ENCODE peak calls at places on chromosomes 7 and 10, in eight cellular contexts. F is progenitor cell of endocrine pancreas, W is endodermal cell, D is HFFc6, H is lower leg skin, T is Caco-2, I is adrenal gland, K is fibroblast of pulmonary artery. N is an unnamed sample.

GRCh38 chr10:52525761-52526160 is 211.7 kb downstream of the DKK1 start:
- DNase-seq in F (no peak), W (no peak), D (peak), H (peak), T (no peak), I (no peak), K (peak), N (no peak)

GRCh38 chr10:49629286-49629915 is 15.6 kb downstream of the CHAT start:
- DNase-seq in F (no peak), W (no peak), D (no peak), H (no peak), T (peak), I (no peak), K (no peak), N (no peak)

GRCh38 chr10:118543714-118544400 is 51.6 kb downstream of the PRLHR start:
- DNase-seq in F (peak), W (peak), D (peak), H (no peak), T (peak), I (peak), K (peak), N (no peak)

GRCh38 chr7:116138202-116138801 is 72.0 kb upstream of the TES start:
- DNase-seq in F (no peak), W (no peak), D (peak), H (no peak), T (peak), I (peak), K (peak), N (no peak)

GRCh38 chr10:93413252-93413689 is 68.9 kb downstream of the MYOF start:
- DNase-seq in F (no peak), W (no peak), D (no peak), H (no peak), T (no peak), I (peak), K (peak), N (no peak)

GRCh38 chr10:17950726-17951125 is 992 bp upstream of the SLC39A12 start:
- DNase-seq in F (no peak), W (no peak), D (no peak), H (no peak), T (no peak), I (no peak), K (no peak), N (no peak)

GRCh38 chr7:107924841-107925490 is 34.0 kb downstream of the DLD start:
- DNase-seq in F (no peak), W (no peak), D (no peak), H (no peak), T (no peak), I (no peak), K (peak), N (no peak)

GRCh38 chr7:129540340-129540739 is 38.0 kb downstream of the SMKR1 start:
- DNase-seq in F (no peak), W (peak), D (no peak), H (no peak), T (no peak), I (no peak), K (no peak), N (no peak)

GRCh38 chr7:159015081-159015893 is 129.4 kb downstream of the VIPR2 start:
- DNase-seq in F (no peak), W (peak), D (no peak), H (no peak), T (peak), I (peak), K (no peak), N (no peak)

GRCh38 chr10:63116452-63117072 is 16.6 kb upstream of the NRBF2 start:
- DNase-seq in F (no peak), W (no peak), D (no peak), H (no peak), T (no peak), I (no peak), K (no peak), N (no peak)

GRCh38 chr7:123929107-123929506 is 4.1 kb downstream of the SPAM1 start:
- DNase-seq in F (no peak), W (no peak), D (no peak), H (no peak), T (peak), I (no peak), K (no peak), N (no peak)

GRCh38 chr10:81498152-81498551 is 376.8 kb upstream of the NRG3 start:
- DNase-seq in F (no peak), W (no peak), D (no peak), H (no peak), T (no peak), I (no peak), K (no peak), N (no peak)

GRCh38 chr10:11409357-11409756 is 202.1 kb downstream of the USP6NL start:
- DNase-seq in F (no peak), W (peak), D (no peak), H (no peak), T (no peak), I (no peak), K (no peak), N (no peak)

GRCh38 chr10:11415095-11415494 is 196.4 kb downstream of the USP6NL start:
- DNase-seq in F (no peak), W (peak), D (no peak), H (no peak), T (no peak), I (no peak), K (no peak), N (no peak)

GRCh38 chr10:11414314-11415038 is 197.0 kb downstream of the USP6NL start:
- DNase-seq in F (no peak), W (peak), D (no peak), H (no peak), T (no peak), I (no peak), K (no peak), N (no peak)

GRCh38 chr10:11407939-11408338 is 203.5 kb downstream of the USP6NL start:
- DNase-seq in F (no peak), W (no peak), D (no peak), H (no peak), T (peak), I (no peak), K (no peak), N (no peak)

GRCh38 chr10:11411926-11412545 is 199.4 kb downstream of the USP6NL start:
- DNase-seq in F (no peak), W (peak), D (no peak), H (no peak), T (no peak), I (no peak), K (no peak), N (no peak)
- TF ChIP-seq CTCF in F (peak), W (peak), D (no peak), H (no peak), T (peak), I (no peak), K (no peak), N (no peak)

GRCh38 chr7:134457166-134457565 is 1.7 kb downstream of the AKR1B1 start:
- DNase-seq in F (no peak), W (no peak), D (no peak), H (no peak), T (no peak), I (no peak), K (no peak), N (no peak)

GRCh38 chr7:134458341-134458805 is 527 bp downstream of the AKR1B1 start:
- DNase-seq in F (peak), W (peak), D (peak), H (no peak), T (no peak), I (no peak), K (no peak), N (peak)

GRCh38 chr7:134460000-134460399 is 1.1 kb upstream of the AKR1B1 start:
- DNase-seq in F (no peak), W (no peak), D (no peak), H (no peak), T (no peak), I (no peak), K (no peak), N (no peak)

GRCh38 chr7:134461921-134462320 is 3.0 kb upstream of the AKR1B1 start:
- DNase-seq in F (no peak), W (no peak), D (no peak), H (no peak), T (no peak), I (no peak), K (no peak), N (no peak)

DNA sequence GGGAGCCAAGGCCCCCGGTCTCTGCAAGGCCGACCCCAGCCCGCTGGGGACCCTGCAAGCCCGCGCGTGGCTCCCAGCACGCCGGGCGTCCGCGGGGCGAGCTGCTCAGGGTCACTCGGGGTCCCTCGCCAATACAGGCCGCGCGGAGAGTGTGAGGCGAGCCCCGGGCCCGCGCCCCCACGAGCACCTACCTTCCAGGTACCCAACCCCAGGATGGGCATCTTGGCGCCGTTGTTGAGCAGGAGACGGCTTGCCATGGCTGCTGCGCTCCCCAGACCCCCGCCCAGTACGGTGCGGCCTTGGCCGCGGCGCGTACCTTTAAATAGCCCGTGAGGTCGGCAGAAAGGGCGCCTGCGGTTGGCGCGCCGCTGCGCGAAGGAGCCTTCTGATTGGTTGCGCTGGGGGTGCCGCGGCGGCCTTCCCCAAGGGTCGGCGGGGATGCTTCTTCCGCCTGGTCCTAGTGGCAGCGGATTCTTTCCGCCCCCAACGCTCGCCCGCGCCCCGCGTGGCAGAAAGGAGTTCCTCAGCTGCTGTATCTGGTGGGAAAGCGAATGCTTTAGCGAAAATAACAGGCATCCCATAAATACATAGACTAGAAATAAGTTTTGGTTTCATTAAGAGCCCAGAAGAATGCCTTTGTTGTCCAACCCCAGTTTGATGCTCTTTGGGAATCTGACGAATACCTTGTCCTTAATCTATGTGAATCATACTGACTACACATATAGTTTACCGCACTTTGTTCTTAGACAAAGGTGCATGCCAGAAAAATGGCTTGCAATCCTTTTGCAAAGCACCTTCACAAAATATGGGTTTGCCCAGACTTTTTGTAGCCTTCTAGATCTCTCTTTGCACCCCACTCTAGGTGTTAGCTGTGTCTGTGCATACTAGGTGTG is at the start of gene AKR1B1:
- DNase-seq in F (peak), W (peak), D (peak), H (peak), T (peak), I (peak), K (peak), N (peak)
- TF ChIP-seq CTCF in F (peak), W (peak), D (peak), H (no peak), T (no peak), I (peak), K (peak), N (peak)

DNA sequence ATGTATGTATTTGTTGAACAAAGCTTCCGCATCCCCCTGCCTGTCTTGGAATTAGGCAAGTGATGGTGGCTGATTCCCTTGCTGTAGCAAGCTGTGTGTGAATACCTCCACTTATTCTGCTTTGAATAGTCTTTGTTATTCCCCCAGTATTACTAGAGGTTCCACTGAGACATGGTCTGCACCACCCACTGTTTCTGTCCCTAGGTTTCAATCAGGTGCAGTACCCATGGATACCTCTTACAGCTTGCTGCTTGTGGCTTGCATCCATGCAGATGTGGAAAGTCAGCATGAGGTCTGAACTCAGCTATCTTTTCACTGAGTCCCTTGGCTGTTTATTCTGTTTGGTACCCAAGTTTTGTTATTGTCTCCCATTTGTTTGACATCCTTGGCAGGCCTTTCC is 447.4 kb downstream of the GRM8 start:
- DNase-seq in F (no peak), W (peak), D (no peak), H (no peak), T (no peak), I (no peak), K (no peak), N (no peak)
- TF ChIP-seq CTCF in F (no peak), W (no peak), D (no peak), H (no peak), T (no peak), I (no peak), K (no peak), N (no peak)

GRCh38 chr10:102672822-102673200 is 28.5 kb downstream of the TRIM8 start:
- DNase-seq in F (no peak), W (no peak), D (no peak), H (no peak), T (no peak), I (no peak), K (no peak), N (no peak)

GRCh38 chr10:102670871-102671434 is 26.7 kb downstream of the TRIM8 start:
- DNase-seq in F (no peak), W (peak), D (no peak), H (no peak), T (no peak), I (no peak), K (no peak), N (no peak)

GRCh38 chr10:102670065-102670400 is 25.8 kb downstream of the TRIM8 start:
- DNase-seq in F (no peak), W (no peak), D (no peak), H (no peak), T (no peak), I (no peak), K (no peak), N (no peak)

GRCh38 chr10:102668312-102669110 is 24.2 kb downstream of the TRIM8 start:
- DNase-seq in F (no peak), W (peak), D (no peak), H (no peak), T (no peak), I (no peak), K (no peak), N (no peak)

GRCh38 chr10:102669206-102670064 is 25.2 kb downstream of the TRIM8 start:
- DNase-seq in F (no peak), W (peak), D (peak), H (no peak), T (no peak), I (peak), K (no peak), N (no peak)
- TF ChIP-seq CTCF in F (peak), W (peak), D (peak), H (no peak), T (peak), I (no peak), K (no peak), N (peak)

N was measured in natural killer cell.